ENCODE peak calls at places on chromosomes 13 and 19, in six cellular contexts. One of them, this sample, is unnamed.

GRCh38 chr19:11843741-11844140 is 4.8 kb upstream of the ZNF439 start:
- DNase-seq in stimulated activated CD4-positive, alpha-beta T cell treated with anti-CD3 and anti-CD28 coated beads, Interleukin-12 subunit alpha, Interleukin-12 subunit beta, amount 100 ng/mL, for 4 hours: no peak
- DNase-seq in stimulated activated CD8-positive, alpha-beta memory T cell treated with anti-CD3 and anti-CD28 coated beads, Interleukin-12 subunit alpha, Interleukin-12 subunit beta, amount 100 ng/mL, for 4 hours: no peak
- DNase-seq in AG09319: no peak
- DNase-seq in occipital lobe: no peak
- DNase-seq in HL-60: no peak
- DNase-seq in this sample: no peak

GRCh38 chr13:37229931-37230330 is 124.5 kb upstream of the CSNK1A1L start:
- DNase-seq in stimulated activated CD4-positive, alpha-beta T cell treated with anti-CD3 and anti-CD28 coated beads, Interleukin-12 subunit alpha, Interleukin-12 subunit beta, amount 100 ng/mL, for 4 hours: no peak
- DNase-seq in stimulated activated CD8-positive, alpha-beta memory T cell treated with anti-CD3 and anti-CD28 coated beads, Interleukin-12 subunit alpha, Interleukin-12 subunit beta, amount 100 ng/mL, for 4 hours: no peak
- DNase-seq in AG09319: no peak
- DNase-seq in occipital lobe: no peak
- DNase-seq in HL-60: no peak
- DNase-seq in this sample: no peak

GRCh38 chr13:65497265-65497664 is 1732.9 kb downstream of the PCDH9 start:
- DNase-seq in stimulated activated CD4-positive, alpha-beta T cell treated with anti-CD3 and anti-CD28 coated beads, Interleukin-12 subunit alpha, Interleukin-12 subunit beta, amount 100 ng/mL, for 4 hours: no peak
- DNase-seq in stimulated activated CD8-positive, alpha-beta memory T cell treated with anti-CD3 and anti-CD28 coated beads, Interleukin-12 subunit alpha, Interleukin-12 subunit beta, amount 100 ng/mL, for 4 hours: no peak
- DNase-seq in AG09319: no peak
- DNase-seq in occipital lobe: no peak
- DNase-seq in HL-60: no peak
- DNase-seq in this sample: no peak

GRCh38 chr13:25699600-25699999 is 327.8 kb downstream of the ATP8A2 start:
- DNase-seq in stimulated activated CD4-positive, alpha-beta T cell treated with anti-CD3 and anti-CD28 coated beads, Interleukin-12 subunit alpha, Interleukin-12 subunit beta, amount 100 ng/mL, for 4 hours: no peak
- DNase-seq in stimulated activated CD8-positive, alpha-beta memory T cell treated with anti-CD3 and anti-CD28 coated beads, Interleukin-12 subunit alpha, Interleukin-12 subunit beta, amount 100 ng/mL, for 4 hours: no peak
- DNase-seq in AG09319: no peak
- DNase-seq in occipital lobe: no peak
- DNase-seq in HL-60: no peak
- DNase-seq in this sample: no peak

GRCh38 chr19:44725251-44725650 is 23.3 kb upstream of the BCL3 start:
- DNase-seq in stimulated activated CD4-positive, alpha-beta T cell treated with anti-CD3 and anti-CD28 coated beads, Interleukin-12 subunit alpha, Interleukin-12 subunit beta, amount 100 ng/mL, for 4 hours: no peak
- DNase-seq in stimulated activated CD8-positive, alpha-beta memory T cell treated with anti-CD3 and anti-CD28 coated beads, Interleukin-12 subunit alpha, Interleukin-12 subunit beta, amount 100 ng/mL, for 4 hours: no peak
- DNase-seq in AG09319: no peak
- DNase-seq in occipital lobe: no peak
- DNase-seq in HL-60: no peak
- DNase-seq in this sample: no peak

GRCh38 chr19:35901854-35902661 is at the start of gene HCST:
- DNase-seq in stimulated activated CD4-positive, alpha-beta T cell treated with anti-CD3 and anti-CD28 coated beads, Interleukin-12 subunit alpha, Interleukin-12 subunit beta, amount 100 ng/mL, for 4 hours: no peak
- DNase-seq in stimulated activated CD8-positive, alpha-beta memory T cell treated with anti-CD3 and anti-CD28 coated beads, Interleukin-12 subunit alpha, Interleukin-12 subunit beta, amount 100 ng/mL, for 4 hours: no peak
- DNase-seq in AG09319: no peak
- DNase-seq in occipital lobe: no peak
- DNase-seq in HL-60: no peak
- DNase-seq in this sample: peak; percentile 74

GRCh38 chr19:40831502-40832430 is 18.5 kb downstream of the CYP2A6 start:
- DNase-seq in stimulated activated CD4-positive, alpha-beta T cell treated with anti-CD3 and anti-CD28 coated beads, Interleukin-12 subunit alpha, Interleukin-12 subunit beta, amount 100 ng/mL, for 4 hours: no peak
- DNase-seq in stimulated activated CD8-positive, alpha-beta memory T cell treated with anti-CD3 and anti-CD28 coated beads, Interleukin-12 subunit alpha, Interleukin-12 subunit beta, amount 100 ng/mL, for 4 hours: no peak
- DNase-seq in AG09319: peak; percentile 96
- DNase-seq in occipital lobe: no peak
- DNase-seq in HL-60: no peak
- DNase-seq in this sample: no peak

GRCh38 chr13:36736119-36736726 is 62.4 kb downstream of the SERTM1 start:
- DNase-seq in stimulated activated CD4-positive, alpha-beta T cell treated with anti-CD3 and anti-CD28 coated beads, Interleukin-12 subunit alpha, Interleukin-12 subunit beta, amount 100 ng/mL, for 4 hours: peak; percentile 13
- DNase-seq in stimulated activated CD8-positive, alpha-beta memory T cell treated with anti-CD3 and anti-CD28 coated beads, Interleukin-12 subunit alpha, Interleukin-12 subunit beta, amount 100 ng/mL, for 4 hours: no peak
- DNase-seq in AG09319: peak; percentile 32
- DNase-seq in occipital lobe: no peak
- DNase-seq in HL-60: peak; percentile 7
- DNase-seq in this sample: no peak

GRCh38 chr19:7199613-7200533 is 94.3 kb downstream of the INSR start:
- DNase-seq in stimulated activated CD4-positive, alpha-beta T cell treated with anti-CD3 and anti-CD28 coated beads, Interleukin-12 subunit alpha, Interleukin-12 subunit beta, amount 100 ng/mL, for 4 hours: no peak
- DNase-seq in stimulated activated CD8-positive, alpha-beta memory T cell treated with anti-CD3 and anti-CD28 coated beads, Interleukin-12 subunit alpha, Interleukin-12 subunit beta, amount 100 ng/mL, for 4 hours: no peak
- DNase-seq in AG09319: no peak
- DNase-seq in occipital lobe: no peak
- DNase-seq in HL-60: no peak
- DNase-seq in this sample: no peak

GRCh38 chr13:28493740-28494536 is 990 bp downstream of the FLT1 start:
- DNase-seq in stimulated activated CD4-positive, alpha-beta T cell treated with anti-CD3 and anti-CD28 coated beads, Interleukin-12 subunit alpha, Interleukin-12 subunit beta, amount 100 ng/mL, for 4 hours: peak; percentile 6
- DNase-seq in stimulated activated CD8-positive, alpha-beta memory T cell treated with anti-CD3 and anti-CD28 coated beads, Interleukin-12 subunit alpha, Interleukin-12 subunit beta, amount 100 ng/mL, for 4 hours: no peak
- DNase-seq in AG09319: no peak
- DNase-seq in occipital lobe: no peak
- DNase-seq in HL-60: no peak
- DNase-seq in this sample: peak; percentile 36

GRCh38 chr13:24199016-24199415 is 38.5 kb downstream of the SPATA13 start:
- DNase-seq in stimulated activated CD4-positive, alpha-beta T cell treated with anti-CD3 and anti-CD28 coated beads, Interleukin-12 subunit alpha, Interleukin-12 subunit beta, amount 100 ng/mL, for 4 hours: no peak
- DNase-seq in stimulated activated CD8-positive, alpha-beta memory T cell treated with anti-CD3 and anti-CD28 coated beads, Interleukin-12 subunit alpha, Interleukin-12 subunit beta, amount 100 ng/mL, for 4 hours: no peak
- DNase-seq in AG09319: no peak
- DNase-seq in occipital lobe: no peak
- DNase-seq in HL-60: no peak
- DNase-seq in this sample: no peak

GRCh38 chr19:49554701-49555181 is 25.6 kb downstream of the NOSIP start:
- DNase-seq in stimulated activated CD4-positive, alpha-beta T cell treated with anti-CD3 and anti-CD28 coated beads, Interleukin-12 subunit alpha, Interleukin-12 subunit beta, amount 100 ng/mL, for 4 hours: no peak
- DNase-seq in stimulated activated CD8-positive, alpha-beta memory T cell treated with anti-CD3 and anti-CD28 coated beads, Interleukin-12 subunit alpha, Interleukin-12 subunit beta, amount 100 ng/mL, for 4 hours: no peak
- DNase-seq in AG09319: no peak
- DNase-seq in occipital lobe: no peak
- DNase-seq in HL-60: no peak
- DNase-seq in this sample: peak; percentile 67

GRCh38 chr19:35462476-35462953 is 14.5 kb downstream of the FFAR2 start:
- DNase-seq in stimulated activated CD4-positive, alpha-beta T cell treated with anti-CD3 and anti-CD28 coated beads, Interleukin-12 subunit alpha, Interleukin-12 subunit beta, amount 100 ng/mL, for 4 hours: no peak
- DNase-seq in stimulated activated CD8-positive, alpha-beta memory T cell treated with anti-CD3 and anti-CD28 coated beads, Interleukin-12 subunit alpha, Interleukin-12 subunit beta, amount 100 ng/mL, for 4 hours: no peak
- DNase-seq in AG09319: no peak
- DNase-seq in occipital lobe: no peak
- DNase-seq in HL-60: peak; percentile 96
- DNase-seq in this sample: no peak

GRCh38 chr19:14413765-14414171 is 5.4 kb downstream of the DDX39A start:
- DNase-seq in stimulated activated CD4-positive, alpha-beta T cell treated with anti-CD3 and anti-CD28 coated beads, Interleukin-12 subunit alpha, Interleukin-12 subunit beta, amount 100 ng/mL, for 4 hours: no peak
- DNase-seq in stimulated activated CD8-positive, alpha-beta memory T cell treated with anti-CD3 and anti-CD28 coated beads, Interleukin-12 subunit alpha, Interleukin-12 subunit beta, amount 100 ng/mL, for 4 hours: no peak
- DNase-seq in AG09319: no peak
- DNase-seq in occipital lobe: no peak
- DNase-seq in HL-60: no peak
- DNase-seq in this sample: no peak

GRCh38 chr13:76854209-76854608 is 32.0 kb downstream of the KCTD12 start:
- DNase-seq in stimulated activated CD4-positive, alpha-beta T cell treated with anti-CD3 and anti-CD28 coated beads, Interleukin-12 subunit alpha, Interleukin-12 subunit beta, amount 100 ng/mL, for 4 hours: no peak
- DNase-seq in stimulated activated CD8-positive, alpha-beta memory T cell treated with anti-CD3 and anti-CD28 coated beads, Interleukin-12 subunit alpha, Interleukin-12 subunit beta, amount 100 ng/mL, for 4 hours: no peak
- DNase-seq in AG09319: no peak
- DNase-seq in occipital lobe: no peak
- DNase-seq in HL-60: no peak
- DNase-seq in this sample: no peak